ENCODE peak calls at places on chromosome 20, in seven cellular contexts. Z, D, O, I, X, P and K are unnamed samples.

GRCh38 chr20:48463096-48463710 is 364.6 kb downstream of the PREX1 start:
- DNase-seq in P (no peak), X (no peak), D (no peak), Z (no peak), O (no peak), I (no peak), K (no peak)

GRCh38 chr20:10513931-10514575 is 78.9 kb downstream of the SLX4IP start:
- DNase-seq in I (no peak), P (no peak), X (no peak), Z (no peak), D (no peak), O (no peak), K (no peak)

GRCh38 chr20:57573176-57573575 is 12.3 kb downstream of the PCK1 start:
- DNase-seq in P (peak; percentile 55), O (no peak), Z (no peak), X (no peak), D (no peak), I (no peak), K (no peak)

GRCh38 chr20:48006036-48006833 is 221.0 kb upstream of the SULF2 start:
- DNase-seq in I (no peak), X (no peak), P (no peak), D (no peak), Z (no peak), O (peak; percentile 16), K (no peak)

GRCh38 chr20:46994341-46994740 is 99.7 kb downstream of the EYA2 start:
- DNase-seq in I (no peak), X (no peak), P (no peak), Z (no peak), O (peak; percentile 48), D (no peak), K (no peak)

GRCh38 chr20:38473353-38473795 is 731 bp downstream of the RALGAPB start:
- DNase-seq in I (no peak), O (no peak), X (peak; percentile 11), D (no peak), P (no peak), Z (no peak), K (no peak)

GRCh38 chr20:3890999-3891929 is 2.1 kb downstream of the PANK2 start:
- DNase-seq in D (no peak), Z (no peak), P (no peak), O (peak; percentile 31), X (no peak), I (no peak), K (no peak)

GRCh38 chr20:22719250-22719649 is 134.9 kb upstream of the FOXA2 start:
- DNase-seq in Z (no peak), O (no peak), I (no peak), P (no peak), X (no peak), D (no peak), K (no peak)

GRCh38 chr20:10064611-10065010 is 29.8 kb downstream of the ANKEF1 start:
- DNase-seq in I (no peak), X (no peak), P (no peak), O (no peak), Z (no peak), D (no peak), K (no peak)

GRCh38 chr20:38471245-38471644 is 1.4 kb upstream of the RALGAPB start:
- DNase-seq in D (no peak), X (no peak), I (no peak), P (no peak), Z (no peak), O (no peak), K (no peak)

GRCh38 chr20:57374931-57375651 is 16.1 kb upstream of the RBM38 start:
- DNase-seq in Z (no peak), O (no peak), X (no peak), I (no peak), D (no peak), P (no peak), K (no peak)

GRCh38 chr20:33120934-33121333 is 41.5 kb downstream of the BPIFB4 start:
- DNase-seq in I (no peak), P (no peak), D (no peak), X (no peak), O (no peak), Z (no peak), K (no peak)

GRCh38 chr20:45341939-45342862 is 6.0 kb downstream of the SDC4 start:
- DNase-seq in X (peak; percentile 52), Z (no peak), I (no peak), O (peak; percentile 62), D (peak; percentile 74), P (peak; percentile 82), K (no peak)

GRCh38 chr20:3461911-3462677 is 8.7 kb upstream of the ATRN start:
- DNase-seq in Z (no peak), D (no peak), P (no peak), I (no peak), X (no peak), O (no peak), K (no peak)

GRCh38 chr20:23132930-23133559 is 46.9 kb upstream of the CD93 start:
- DNase-seq in X (no peak), D (no peak), O (no peak), Z (no peak), I (no peak), P (no peak), K (no peak)

GRCh38 chr20:63060057-63060991 is 53.6 kb upstream of the BHLHE23 start:
- DNase-seq in X (no peak), I (no peak), P (peak; percentile 34), D (peak; percentile 22), Z (no peak), O (peak; percentile 50), K (no peak)

GRCh38 chr20:51378171-51378928 is 164.2 kb downstream of the NFATC2 start:
- DNase-seq in X (peak; percentile 63), P (peak; percentile 65), O (no peak), D (no peak), I (no peak), Z (no peak), K (no peak)

GRCh38 chr20:32207211-32207625 is 325 bp downstream of the PLAGL2 start:
- DNase-seq in D (no peak), P (no peak), O (no peak), I (no peak), Z (no peak), X (peak; percentile 42), K (no peak)

GRCh38 chr20:8532169-8532568 is 400.1 kb downstream of the PLCB1 start:
- DNase-seq in D (no peak), Z (no peak), X (no peak), P (no peak), O (no peak), I (no peak), K (no peak)

GRCh38 chr20:61757678-61758555 is 307.8 kb downstream of the TAF4 start:
- DNase-seq in D (peak; percentile 65), O (peak; percentile 47), P (no peak), X (no peak), I (no peak), Z (no peak), K (no peak)

GRCh38 chr20:61759286-61760065 is 306.2 kb downstream of the TAF4 start:
- DNase-seq in P (no peak), Z (no peak), D (no peak), O (no peak), I (no peak), X (no peak), K (no peak)

GRCh38 chr20:61760321-61761112 is 305.2 kb downstream of the TAF4 start:
- DNase-seq in O (no peak), X (no peak), I (no peak), P (no peak), Z (no peak), D (no peak), K (no peak)

GRCh38 chr20:61756966-61757677 is 308.6 kb downstream of the TAF4 start:
- DNase-seq in I (no peak), D (no peak), O (no peak), X (no peak), Z (no peak), P (no peak), K (no peak)

DNA sequence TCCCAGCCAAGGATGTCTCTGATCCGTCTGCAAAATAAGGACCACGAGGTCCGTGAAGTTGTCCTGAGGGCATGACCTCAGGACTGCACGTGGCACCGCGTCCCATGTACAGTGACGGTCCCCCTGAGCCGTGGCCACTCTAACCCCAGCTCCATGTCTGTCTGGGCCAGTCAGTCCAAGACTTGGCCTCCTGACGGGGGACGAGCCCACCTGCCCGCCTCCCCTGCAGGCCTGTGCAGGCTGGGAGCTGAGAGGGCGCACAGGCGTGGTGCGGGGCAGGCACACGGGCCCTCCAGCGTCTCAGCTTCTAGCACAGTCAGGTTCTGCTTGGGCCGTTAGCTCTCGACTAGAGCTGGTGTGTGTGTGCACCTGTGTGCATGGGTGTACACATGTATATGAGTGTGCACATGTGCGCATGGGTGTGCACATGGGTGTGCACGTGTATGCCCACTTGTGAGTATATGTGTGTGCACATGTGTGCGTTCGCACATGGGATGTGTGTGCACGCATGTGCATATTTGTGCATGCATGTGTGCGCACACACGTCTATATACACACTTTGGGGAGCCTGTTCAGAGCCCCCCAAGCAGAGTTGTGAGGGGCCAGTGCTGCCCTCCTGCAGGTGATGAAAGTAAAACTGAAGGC is 307.0 kb downstream of the TAF4 start:
- DNase-seq in D (no peak), I (no peak), X (no peak), Z (no peak), P (no peak), O (no peak), K (no peak)
- H3K27me3 ChIP-seq in D (peaks cover 2% of the 10 kb centered on the region), I (peaks cover 38% of the 10 kb centered on the region), X (peaks cover 7% of the 10 kb centered on the region), Z (no peaks in the 10 kb centered on the region), P (no peaks in the 10 kb centered on the region), O (no peaks in the 10 kb centered on the region), K (peaks cover 14% of the 10 kb centered on the region)

DNA sequence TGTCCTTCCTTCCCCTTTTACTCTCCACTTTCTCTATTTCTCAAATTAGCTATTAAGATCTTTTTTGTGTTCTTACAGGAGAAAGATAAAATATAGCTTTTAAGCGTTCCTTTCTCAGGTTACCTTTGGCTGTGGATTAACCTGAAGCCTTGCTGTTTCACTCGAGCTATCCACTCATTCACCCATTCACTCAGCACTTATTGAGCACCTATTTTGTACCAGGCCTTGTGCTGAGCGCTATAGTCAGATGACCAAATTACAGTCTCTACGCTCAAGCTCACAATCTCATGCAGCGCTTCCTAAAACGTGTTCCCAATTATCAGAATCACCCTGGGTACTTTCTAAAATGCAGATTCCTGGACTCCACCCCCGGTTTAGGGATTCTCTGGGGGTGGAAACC is 1.8 kb upstream of the CEP250 start:
- DNase-seq in I (no peak), X (no peak), P (no peak), O (no peak), Z (no peak), D (no peak), K (no peak)
- H3K9ac ChIP-seq in I (peak overlapping the region; percentile 90), X (no peak overlapping the region), P (peak overlapping the region; percentile 15), O (no peak overlapping the region), Z (no peak overlapping the region), D (no peak overlapping the region), K (no peak overlapping the region)

DNA sequence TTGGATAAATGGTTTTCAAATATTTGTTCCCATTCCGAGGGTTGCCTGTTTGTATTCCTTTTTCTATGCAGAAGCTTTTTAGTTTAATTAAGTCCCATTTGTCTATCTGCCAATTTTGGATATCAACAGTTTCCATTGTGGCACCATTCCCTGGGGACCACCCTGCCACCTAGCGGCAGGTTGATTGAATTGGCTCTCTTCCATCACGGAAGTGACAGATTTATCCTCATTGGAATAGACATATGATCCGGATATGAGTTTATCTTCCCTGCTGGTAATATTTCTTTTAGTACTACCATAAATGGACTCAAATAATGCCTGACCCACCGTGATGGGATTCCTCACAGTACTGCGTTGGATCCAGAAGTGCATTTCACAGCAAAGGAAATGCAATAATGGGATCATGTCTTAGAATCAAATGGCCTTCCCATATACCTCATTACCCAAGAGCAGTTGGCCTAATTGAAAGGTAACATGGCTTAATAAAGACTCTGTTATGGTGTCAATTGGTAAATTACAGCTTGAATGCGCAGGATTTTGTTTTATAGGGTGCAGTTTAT is 327.0 kb downstream of the BMP2 start:
- DNase-seq in I (peak; percentile 4), X (peak; percentile 74), Z (no peak), D (peak; percentile 0), P (peak; percentile 50), O (peak; percentile 62), K (no peak)
- TF ChIP-seq CTCF in I (peak; percentile 18), X (peak; percentile 98), Z (peak; percentile 76), D (peak; percentile 24), P (peak; percentile 96), O (peak; percentile 69), K (peak; percentile 68)

GRCh38 chr20:58853466-58853865 is 950 bp downstream of the GNAS start:
- DNase-seq in P (no peak), I (no peak), X (no peak), Z (no peak), D (no peak), O (no peak), K (no peak)
- H3K27me3 ChIP-seq in P (peaks cover 35% of the 10 kb centered on the region), I (peaks cover 5% of the 10 kb centered on the region), X (peaks cover 75% of the 10 kb centered on the region), Z (peaks cover 24% of the 10 kb centered on the region), D (peaks cover 47% of the 10 kb centered on the region), O (peaks cover 24% of the 10 kb centered on the region), K (peaks cover 57% of the 10 kb centered on the region)